ENCODE peak calls at places on chromosomes 3 and 15, in seven cellular contexts. X is choroid plexus epithelial cell; K is stimulated activated CD4-positive, alpha-beta T cell treated with anti-CD3 and anti-CD28 coated beads, Interleukin-4, amount 100 ng/mL, for 48 hours; H is immature natural killer cell; I is left ventricle myocardium inferior; E is LoVo; B is neural crest cell. S is an unnamed sample.

GRCh38 chr3:183291511-183292031 is 38.5 kb downstream of the B3GNT5 start:
- DNase-seq in X (peak), K (no peak), H (no peak), I (no peak), E (no peak), B (no peak), S (no peak)

GRCh38 chr15:77004189-77004588 is 9.3 kb downstream of the PSTPIP1 start:
- DNase-seq in X (no peak), K (no peak), H (no peak), I (peak), E (no peak), B (no peak), S (no peak)

GRCh38 chr3:47780727-47781325 is 867 bp downstream of the SMARCC1 start:
- DNase-seq in X (peak), K (no peak), H (no peak), I (no peak), E (peak), B (no peak), S (no peak)

GRCh38 chr3:82587174-82587573 is 825.7 kb upstream of the GBE1 start:
- DNase-seq in X (no peak), K (no peak), H (no peak), I (no peak), E (no peak), B (no peak), S (no peak)

GRCh38 chr3:52860424-52860768 is 25.6 kb upstream of the MUSTN1 start:
- DNase-seq in X (peak), K (no peak), H (no peak), I (no peak), E (no peak), B (no peak), S (no peak)

GRCh38 chr15:83380682-83381081 is 66.5 kb upstream of the SH3GL3 start:
- DNase-seq in X (peak), K (peak), H (no peak), I (peak), E (peak), B (no peak), S (no peak)

GRCh38 chr3:9279959-9280358 is 30.5 kb upstream of the SRGAP3 start:
- DNase-seq in X (peak), K (no peak), H (no peak), I (no peak), E (no peak), B (peak), S (no peak)

GRCh38 chr3:144590854-144591253 is 619.2 kb downstream of the DIPK2A start:
- DNase-seq in X (peak), K (no peak), H (no peak), I (no peak), E (no peak), B (no peak), S (no peak)

GRCh38 chr15:26635105-26635504 is 137.8 kb downstream of the GABRB3 start:
- DNase-seq in X (no peak), K (no peak), H (no peak), I (no peak), E (no peak), B (no peak), S (no peak)

GRCh38 chr15:65246026-65246714 is 34.9 kb upstream of the CILP start:
- DNase-seq in X (no peak), K (no peak), H (no peak), I (no peak), E (no peak), B (no peak), S (no peak)

GRCh38 chr3:81497565-81497964 is 263.9 kb downstream of the GBE1 start:
- DNase-seq in X (no peak), K (no peak), H (no peak), I (no peak), E (no peak), B (no peak), S (no peak)

GRCh38 chr15:39124155-39124924 is 456.5 kb upstream of the THBS1 start:
- DNase-seq in X (peak), K (no peak), H (no peak), I (no peak), E (no peak), B (no peak), S (no peak)

GRCh38 chr3:42489937-42490227 is 12.6 kb upstream of the VIPR1 start:
- DNase-seq in X (no peak), K (no peak), H (no peak), I (no peak), E (no peak), B (no peak), S (no peak)

GRCh38 chr15:75307778-75308390 is 25.2 kb downstream of the GOLGA6D start:
- DNase-seq in X (peak), K (peak), H (no peak), I (no peak), E (peak), B (peak), S (peak)

GRCh38 chr3:146077181-146077580 is 83.8 kb downstream of the PLOD2 start:
- DNase-seq in X (peak), K (no peak), H (no peak), I (no peak), E (no peak), B (no peak), S (no peak)

GRCh38 chr3:36319683-36320082 is 60.6 kb upstream of the STAC start:
- DNase-seq in X (no peak), K (no peak), H (no peak), I (no peak), E (no peak), B (no peak), S (no peak)

GRCh38 chr15:64038878-64039277 is 7.4 kb downstream of the DAPK2 start:
- DNase-seq in X (no peak), K (no peak), H (no peak), I (no peak), E (no peak), B (no peak), S (no peak)

GRCh38 chr3:135023985-135024658 is 229.1 kb downstream of the EPHB1 start:
- DNase-seq in X (no peak), K (no peak), H (no peak), I (no peak), E (no peak), B (no peak), S (no peak)

GRCh38 chr3:168250415-168250861 is 154.7 kb upstream of the GOLIM4 start:
- DNase-seq in X (peak), K (no peak), H (no peak), I (no peak), E (no peak), B (no peak), S (no peak)

GRCh38 chr3:104316118-104316517 is 1050.6 kb upstream of the ALCAM start:
- DNase-seq in X (peak), K (no peak), H (no peak), I (no peak), E (no peak), B (no peak), S (no peak)

GRCh38 chr3:86785381-86785780 is 205.6 kb downstream of the VGLL3 start:
- DNase-seq in X (peak), K (no peak), H (no peak), I (no peak), E (no peak), B (no peak), S (no peak)

GRCh38 chr3:115194461-115194860 is 47.4 kb upstream of the ZBTB20 start:
- DNase-seq in X (peak), K (no peak), H (no peak), I (no peak), E (no peak), B (no peak), S (no peak)

GRCh38 chr3:112699436-112699978 is 58.6 kb upstream of the CCDC80 start:
- DNase-seq in X (peak), K (no peak), H (no peak), I (no peak), E (no peak), B (no peak), S (no peak)

GRCh38 chr3:42657675-42658074 is 4.2 kb downstream of the ZBTB47 start:
- DNase-seq in X (no peak), K (no peak), H (no peak), I (no peak), E (no peak), B (no peak), S (no peak)

GRCh38 chr3:179801263-179801662 is 148.4 kb downstream of the USP13 start:
- DNase-seq in X (peak), K (no peak), H (no peak), I (no peak), E (no peak), B (no peak), S (no peak)

GRCh38 chr3:66998899-66999235 is 760 bp downstream of the KBTBD8 start:
- DNase-seq in X (no peak), K (no peak), H (no peak), I (no peak), E (no peak), B (no peak), S (no peak)

GRCh38 chr3:148707596-148708386 is 10.1 kb downstream of the AGTR1 start:
- DNase-seq in X (peak), K (no peak), H (no peak), I (no peak), E (no peak), B (no peak), S (no peak)

GRCh38 chr15:39127925-39128617 is 452.8 kb upstream of the THBS1 start:
- DNase-seq in X (peak), K (no peak), H (no peak), I (no peak), E (peak), B (no peak), S (no peak)

GRCh38 chr3:168091961-168092360 is 3.8 kb downstream of the GOLIM4 start:
- DNase-seq in X (no peak), K (no peak), H (no peak), I (no peak), E (peak), B (no peak), S (no peak)

GRCh38 chr3:45188714-45189659 is 37.1 kb downstream of the TMEM158 start:
- DNase-seq in X (no peak), K (no peak), H (no peak), I (no peak), E (no peak), B (no peak), S (no peak)

GRCh38 chr3:15796771-15797599 is 794 bp downstream of the ANKRD28 start:
- DNase-seq in X (peak), K (no peak), H (no peak), I (no peak), E (peak), B (peak), S (no peak)

GRCh38 chr3:19934098-19934566 is at the start of gene EFHB:
- DNase-seq in X (peak), K (no peak), H (no peak), I (peak), E (peak), B (peak), S (no peak)

S was measured in stomach.